ENCODE peak calls at places on chromosomes 2 and 18, in five cellular contexts. B is breast epithelium, F is psoas muscle, A is ascending aorta, I is upper lobe of right lung. K is an unnamed sample. For H3K4me1, the result is how much of the 10 kb centered on the place peaks cover.

GRCh38 chr18:69400976-69401474 is 337 bp downstream of the DOK6 start:
- DNase-seq in F (no peak), B (peak), A (no peak), I (peak), K (no peak)

GRCh38 chr2:181911830-181912229 is 20.3 kb downstream of the ITPRID2 start:
- DNase-seq in I (no peak), A (no peak), B (no peak), F (no peak), K (no peak)

GRCh38 chr2:149490296-149490695 is 97.3 kb downstream of the MMADHC start:
- DNase-seq in F (no peak), B (no peak), A (no peak), I (no peak), K (no peak)

GRCh38 chr2:165877565-165878550 is 75.7 kb downstream of the TTC21B start:
- DNase-seq in F (no peak), B (no peak), I (no peak), A (no peak), K (no peak)

GRCh38 chr2:157625311-157625710 is 3.4 kb downstream of the ACVR1C start:
- DNase-seq in F (no peak), B (no peak), I (no peak), A (no peak), K (no peak)

GRCh38 chr18:58243401-58243800 is 199.4 kb downstream of the NEDD4L start:
- DNase-seq in I (no peak), A (no peak), B (no peak), F (no peak), K (no peak)

GRCh38 chr18:48613589-48613988 is 74.8 kb downstream of the CTIF start:
- DNase-seq in A (no peak), F (peak), B (no peak), I (no peak), K (peak)

GRCh38 chr2:234497592-234498023 is 727 bp upstream of the ARL4C start:
- DNase-seq in I (no peak), B (no peak), A (no peak), F (no peak), K (no peak)

GRCh38 chr2:15735738-15736326 is 144.2 kb downstream of the DDX1 start:
- DNase-seq in F (no peak), I (no peak), A (no peak), B (no peak), K (no peak)

DNA sequence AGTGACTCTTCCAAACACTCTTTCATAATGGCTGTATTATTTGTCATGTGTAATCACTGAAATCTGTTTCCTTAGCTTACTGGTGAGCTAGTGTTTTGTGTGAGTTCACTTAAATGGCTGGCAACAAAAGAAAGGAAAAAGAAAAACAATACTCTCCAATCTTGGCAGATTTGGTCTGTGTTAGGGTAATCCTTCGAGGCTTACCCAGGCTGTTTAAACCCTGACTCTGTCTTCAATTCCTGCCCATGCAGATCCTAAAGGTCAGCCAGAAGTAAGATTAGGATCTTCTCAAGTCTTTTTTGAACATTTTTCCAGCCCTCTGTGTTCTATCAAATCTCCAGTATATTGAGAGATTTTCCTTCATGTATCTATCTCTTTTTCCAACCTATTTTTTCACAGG is 85.3 kb downstream of the CCDC178 start:
- DNase-seq in A (no peak), I (no peak), F (no peak), B (no peak), K (no peak)
- H3K27ac ChIP-seq in A (no peak), I (no peak), F (no peak), B (no peak), K (no peak)

GRCh38 chr2:98483257-98483861 is 38.7 kb downstream of the INPP4A start:
- DNase-seq in F (no peak), A (no peak), I (no peak), B (no peak), K (no peak)
- H3K4me1 ChIP-seq in F (under half), A (under half), I (half or more), B (under half), K (under half)

GRCh38 chr2:223508372-223508771 is 93.8 kb downstream of the SCG2 start:
- DNase-seq in A (no peak), B (no peak), F (no peak), I (no peak), K (no peak)

GRCh38 chr2:223501604-223502003 is 100.6 kb downstream of the SCG2 start:
- DNase-seq in B (no peak), A (no peak), I (no peak), F (no peak), K (no peak)

GRCh38 chr2:223500690-223501089 is 101.5 kb downstream of the SCG2 start:
- DNase-seq in A (no peak), B (no peak), F (no peak), I (no peak), K (no peak)

DNA sequence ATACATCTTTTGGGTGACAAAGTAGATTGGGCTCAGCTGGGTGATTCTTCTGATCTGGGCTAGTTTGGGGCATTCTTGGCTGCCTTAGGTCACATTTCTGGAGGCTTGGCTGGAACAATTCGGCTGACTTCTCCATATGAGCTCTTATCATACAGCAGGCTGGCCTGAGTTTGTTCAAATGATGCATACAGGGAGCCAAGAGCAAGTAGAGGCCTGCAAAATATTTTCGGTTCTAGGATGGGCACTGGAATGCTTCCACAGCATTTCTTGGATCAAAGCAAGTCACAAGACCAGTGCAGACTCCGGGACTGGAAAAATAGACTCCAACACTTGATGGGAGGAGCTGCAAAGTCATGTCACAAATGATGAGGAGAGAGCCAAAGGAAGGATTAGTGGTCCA is 98.4 kb downstream of the SCG2 start:
- DNase-seq in F (no peak), A (no peak), I (no peak), B (no peak), K (no peak)
- TF ChIP-seq CTCF in F (no peak), A (no peak), I (no peak), B (no peak), K (no peak)

GRCh38 chr2:112629224-112629623 is 16.5 kb upstream of the SLC20A1 start:
- DNase-seq in A (no peak), F (no peak), B (no peak), I (no peak), K (no peak)

GRCh38 chr2:112629823-112630222 is 15.9 kb upstream of the SLC20A1 start:
- DNase-seq in A (no peak), B (no peak), I (no peak), F (no peak), K (no peak)

GRCh38 chr2:112627060-112628040 is 18.4 kb upstream of the SLC20A1 start:
- DNase-seq in A (peak), I (peak), F (peak), B (no peak), K (no peak)

GRCh38 chr2:112633708-112634107 is 12.0 kb upstream of the SLC20A1 start:
- DNase-seq in F (no peak), B (no peak), I (no peak), A (no peak), K (no peak)

DNA sequence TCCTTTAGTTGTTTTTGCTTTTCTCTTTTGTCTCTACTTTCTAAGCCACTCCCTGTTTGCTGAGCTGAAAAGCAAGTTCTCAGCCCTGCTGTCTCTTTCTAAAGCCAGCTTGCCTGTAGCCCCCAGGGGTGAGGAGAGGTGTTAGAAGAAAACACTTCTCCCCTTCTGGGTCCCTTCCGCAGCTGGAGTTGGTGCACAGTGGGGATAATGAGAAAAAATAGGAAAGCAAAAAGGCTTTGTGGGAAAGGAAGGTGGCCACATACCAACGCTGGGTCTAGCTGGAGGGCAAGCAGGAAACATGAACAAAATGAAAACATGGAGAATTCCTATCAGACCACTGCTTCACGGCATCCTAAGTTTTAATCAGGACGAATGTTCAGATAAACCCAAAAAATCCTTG is 15.5 kb upstream of the SLC20A1 start:
- DNase-seq in I (peak), A (no peak), F (no peak), B (no peak), K (no peak)
- H3K27ac ChIP-seq in I (no peak), A (no peak), F (no peak), B (peak), K (no peak)

GRCh38 chr2:240456607-240457222 is 21.3 kb downstream of the GPC1 start:
- DNase-seq in F (peak), A (no peak), B (no peak), I (no peak), K (no peak)

GRCh38 chr2:240455719-240456606 is 20.5 kb downstream of the GPC1 start:
- DNase-seq in A (no peak), F (peak), I (no peak), B (no peak), K (no peak)

GRCh38 chr2:240458044-240458899 is 22.8 kb downstream of the GPC1 start:
- DNase-seq in B (no peak), I (no peak), A (no peak), F (peak), K (no peak)

GRCh38 chr2:240458900-240459391 is 23.5 kb downstream of the GPC1 start:
- DNase-seq in B (no peak), A (no peak), F (peak), I (no peak), K (no peak)

DNA sequence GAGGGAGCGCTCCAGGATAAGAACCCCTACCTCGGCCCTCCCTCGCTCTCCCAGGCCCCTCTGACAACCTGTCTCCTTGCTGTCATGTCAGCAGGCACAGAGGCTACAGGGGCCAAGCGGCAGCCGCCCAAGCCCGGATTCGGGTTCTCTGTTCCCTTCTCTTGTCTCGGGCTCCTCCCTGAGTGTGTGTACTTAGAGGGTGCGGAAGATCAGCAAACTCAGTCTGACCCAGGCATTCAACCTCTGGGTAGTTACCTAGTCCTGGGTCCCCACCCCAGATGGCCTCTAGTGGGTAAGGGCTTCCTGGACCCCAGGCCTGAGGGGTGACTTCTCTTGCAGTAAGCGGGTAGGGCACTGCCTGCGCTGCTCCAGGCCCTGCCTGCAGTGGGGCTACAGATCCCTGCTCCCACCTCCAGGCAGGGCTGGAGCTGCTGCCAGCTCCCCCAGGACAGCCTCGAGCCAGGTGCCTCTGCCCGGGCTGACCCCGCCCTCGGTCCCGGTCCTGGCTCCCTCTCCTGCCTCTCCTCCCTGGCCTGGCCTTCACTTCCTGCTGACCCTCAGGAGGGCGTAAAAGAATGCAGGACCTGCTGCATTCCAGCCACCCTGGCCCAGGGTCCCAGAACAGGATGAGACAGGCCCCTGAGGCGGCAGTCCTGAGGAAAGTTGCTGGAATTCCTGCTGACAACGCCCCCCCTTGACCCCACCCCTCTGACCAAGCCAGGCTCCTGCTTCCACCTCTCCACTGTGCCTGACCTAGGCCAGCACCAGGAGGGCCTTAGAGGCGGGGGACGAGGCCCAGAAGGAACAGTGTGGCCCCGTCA is 22.0 kb downstream of the GPC1 start:
- DNase-seq in A (no peak), I (no peak), B (no peak), F (peak), K (no peak)
- H3K4me1 ChIP-seq in A (under half), I (under half), B (under half), F (under half), K (under half)

GRCh38 chr2:189344036-189344435 is 97.2 kb upstream of the WDR75 start:
- DNase-seq in I (no peak), F (no peak), B (no peak), A (no peak), K (no peak)

GRCh38 chr2:189348369-189348768 is 92.9 kb upstream of the WDR75 start:
- DNase-seq in F (no peak), I (no peak), A (no peak), B (no peak), K (no peak)

GRCh38 chr2:189350515-189351209 is 90.6 kb upstream of the WDR75 start:
- DNase-seq in I (no peak), B (no peak), F (no peak), A (peak), K (no peak)

GRCh38 chr2:189347540-189347939 is 93.7 kb upstream of the WDR75 start:
- DNase-seq in A (no peak), I (no peak), F (no peak), B (no peak), K (no peak)
- TF ChIP-seq CTCF in A (peak), I (peak), F (peak), B (no peak), K (no peak)

GRCh38 chr2:8132889-8133288 is 549.0 kb upstream of the ID2 start:
- DNase-seq in A (no peak), I (no peak), B (no peak), F (no peak), K (no peak)

GRCh38 chr2:8137801-8138200 is 544.1 kb upstream of the ID2 start:
- DNase-seq in F (no peak), A (no peak), I (no peak), B (no peak), K (no peak)

GRCh38 chr2:8133331-8133730 is 548.5 kb upstream of the ID2 start:
- DNase-seq in B (no peak), F (no peak), I (no peak), A (no peak), K (no peak)

GRCh38 chr2:8134105-8134903 is 547.6 kb upstream of the ID2 start:
- DNase-seq in A (no peak), B (no peak), F (no peak), I (no peak), K (no peak)

GRCh38 chr2:8135051-8135675 is 546.7 kb upstream of the ID2 start:
- DNase-seq in F (no peak), B (no peak), I (no peak), A (no peak), K (no peak)
- H3K27ac ChIP-seq in F (peak), B (peak), I (peak), A (no peak), K (no peak)

GRCh38 chr2:230410263-230410662 is 5.7 kb upstream of the SP100 start:
- DNase-seq in B (no peak), F (no peak), A (no peak), I (no peak), K (no peak)

GRCh38 chr2:230412369-230412706 is 3.7 kb upstream of the SP100 start:
- DNase-seq in A (no peak), B (no peak), I (no peak), F (no peak), K (no peak)

GRCh38 chr2:230410861-230411464 is 5.0 kb upstream of the SP100 start:
- DNase-seq in B (no peak), A (no peak), I (no peak), F (no peak), K (no peak)

GRCh38 chr2:230412846-230413245 is 3.2 kb upstream of the SP100 start:
- DNase-seq in I (no peak), F (no peak), B (no peak), A (no peak), K (no peak)

DNA sequence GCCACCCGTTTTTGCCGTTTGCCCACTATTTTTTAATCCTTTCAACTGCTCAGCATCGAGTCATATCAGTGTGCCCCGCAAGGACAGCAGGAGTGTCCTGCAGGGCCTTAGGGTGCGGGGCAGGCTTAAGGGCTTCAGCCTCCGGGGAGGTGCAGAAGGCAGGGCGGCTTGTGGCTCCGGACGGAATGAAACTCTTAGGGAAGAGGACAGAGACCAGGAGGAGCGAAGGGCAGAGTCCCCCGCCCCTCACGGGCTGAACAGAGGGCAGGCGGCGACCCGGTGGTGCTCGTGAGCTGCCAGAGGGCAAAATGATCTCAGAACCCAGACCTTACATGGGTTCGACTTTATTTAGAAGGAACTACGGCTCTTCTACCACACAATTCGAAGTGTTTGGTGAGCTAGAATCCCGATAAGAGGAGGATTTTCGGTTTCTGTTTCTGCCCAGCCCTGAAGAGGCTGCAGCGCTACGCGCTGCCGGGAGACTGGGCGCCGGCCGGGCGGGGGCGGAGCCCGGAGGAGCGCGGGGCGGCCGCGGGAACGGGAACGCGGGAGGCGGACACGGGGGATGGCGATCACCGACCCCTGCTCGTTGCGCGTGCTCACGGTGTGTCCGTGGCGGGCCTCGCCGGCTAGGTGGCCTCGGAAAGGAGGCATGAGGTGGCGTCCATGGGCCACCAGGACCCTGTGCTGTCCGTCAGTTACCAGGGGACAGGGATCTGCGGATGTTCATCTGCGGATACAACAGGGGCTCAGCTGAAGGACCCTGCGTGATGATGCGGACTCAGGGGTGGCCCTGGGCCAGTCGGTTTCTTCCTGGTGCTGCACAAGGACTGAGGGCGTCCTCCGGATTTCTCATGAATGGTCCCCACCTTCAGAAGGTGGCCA is 4.3 kb upstream of the SP100 start:
- DNase-seq in A (no peak), I (peak), B (peak), F (peak), K (peak)
- H3K4me1 ChIP-seq in A (under half), I (under half), B (under half), F (under half), K (under half)

GRCh38 chr18:55234366-55235093 is 275.3 kb upstream of the CCDC68 start:
- DNase-seq in F (peak), B (peak), A (peak), I (peak), K (peak)
- TF ChIP-seq CTCF in F (peak), B (peak), A (peak), I (peak), K (peak)

K was measured in Peyer's patch.